ENCODE peak calls at places on chromosome 6, in ten cellular contexts. X is CD8-positive, alpha-beta T cell; W is WERI-Rb-1; C is cardiac fibroblast; V is GM06990; Y is H1; T is AG09309; B is fibroblast of mammary gland; J is fibroblast of pulmonary artery; M is ascending aorta. G is an unnamed sample.

GRCh38 chr6:127918506-127919427 is 17.9 kb upstream of the THEMIS start:
- DNase-seq in X (no peak), W (no peak), C (no peak), V (no peak), Y (no peak), T (no peak), B (no peak), J (no peak), M (no peak), G (no peak)

GRCh38 chr6:17589402-17590116 is 10.5 kb upstream of the FAM8A1 start:
- DNase-seq in X (no peak), W (no peak), C (peak; percentile 91), V (no peak), Y (no peak), T (peak; percentile 60), B (peak; percentile 82), J (peak; percentile 81), M (no peak), G (no peak)

GRCh38 chr6:96631248-96631647 is 68.3 kb downstream of the FHL5 start:
- DNase-seq in X (no peak), W (no peak), C (peak; percentile 17), V (no peak), Y (no peak), T (no peak), B (peak; percentile 20), J (peak; percentile 8), M (no peak), G (no peak)

GRCh38 chr6:118724211-118724610 is 72.8 kb upstream of the CEP85L start:
- DNase-seq in X (no peak), W (no peak), C (peak; percentile 42), V (peak; percentile 34), Y (no peak), T (no peak), B (no peak), J (peak; percentile 42), M (no peak), G (no peak)

GRCh38 chr6:42300701-42301100 is 83.0 kb upstream of the MRPS10 start:
- DNase-seq in X (no peak), W (no peak), C (no peak), V (no peak), Y (no peak), T (no peak), B (no peak), J (no peak), M (no peak), G (no peak)

GRCh38 chr6:34793877-34794276 is 2.0 kb downstream of the BLTP3A start:
- DNase-seq in X (no peak), W (no peak), C (no peak), V (no peak), Y (no peak), T (no peak), B (no peak), J (no peak), M (no peak), G (no peak)

GRCh38 chr6:77264970-77265369 is 198.3 kb downstream of the HTR1B start:
- DNase-seq in X (no peak), W (no peak), C (no peak), V (no peak), Y (peak; percentile 51), T (no peak), B (no peak), J (no peak), M (no peak), G (no peak)

GRCh38 chr6:119100115-119100514 is 21.7 kb upstream of the FAM184A start:
- DNase-seq in X (no peak), W (no peak), C (no peak), V (no peak), Y (no peak), T (no peak), B (no peak), J (no peak), M (no peak), G (no peak)

GRCh38 chr6:157386454-157386853 is 5.5 kb downstream of the ZDHHC14 start:
- DNase-seq in X (no peak), W (no peak), C (no peak), V (no peak), Y (no peak), T (no peak), B (no peak), J (no peak), M (no peak), G (no peak)

GRCh38 chr6:20400476-20401402 is 940 bp upstream of the E2F3 start:
- DNase-seq in X (peak; percentile 13), W (peak; percentile 93), C (peak; percentile 37), V (no peak), Y (no peak), T (no peak), B (peak; percentile 24), J (peak; percentile 38), M (peak; percentile 77), G (no peak)

GRCh38 chr6:154127638-154128037 is 88.6 kb downstream of the OPRM1 start:
- DNase-seq in X (no peak), W (no peak), C (no peak), V (no peak), Y (no peak), T (no peak), B (no peak), J (no peak), M (no peak), G (no peak)
- TF ChIP-seq CTCF in X (no peak), W (no peak), C (no peak), V (no peak), Y (no peak), T (no peak), B (no peak), J (no peak), M (no peak), G (no peak)

DNA sequence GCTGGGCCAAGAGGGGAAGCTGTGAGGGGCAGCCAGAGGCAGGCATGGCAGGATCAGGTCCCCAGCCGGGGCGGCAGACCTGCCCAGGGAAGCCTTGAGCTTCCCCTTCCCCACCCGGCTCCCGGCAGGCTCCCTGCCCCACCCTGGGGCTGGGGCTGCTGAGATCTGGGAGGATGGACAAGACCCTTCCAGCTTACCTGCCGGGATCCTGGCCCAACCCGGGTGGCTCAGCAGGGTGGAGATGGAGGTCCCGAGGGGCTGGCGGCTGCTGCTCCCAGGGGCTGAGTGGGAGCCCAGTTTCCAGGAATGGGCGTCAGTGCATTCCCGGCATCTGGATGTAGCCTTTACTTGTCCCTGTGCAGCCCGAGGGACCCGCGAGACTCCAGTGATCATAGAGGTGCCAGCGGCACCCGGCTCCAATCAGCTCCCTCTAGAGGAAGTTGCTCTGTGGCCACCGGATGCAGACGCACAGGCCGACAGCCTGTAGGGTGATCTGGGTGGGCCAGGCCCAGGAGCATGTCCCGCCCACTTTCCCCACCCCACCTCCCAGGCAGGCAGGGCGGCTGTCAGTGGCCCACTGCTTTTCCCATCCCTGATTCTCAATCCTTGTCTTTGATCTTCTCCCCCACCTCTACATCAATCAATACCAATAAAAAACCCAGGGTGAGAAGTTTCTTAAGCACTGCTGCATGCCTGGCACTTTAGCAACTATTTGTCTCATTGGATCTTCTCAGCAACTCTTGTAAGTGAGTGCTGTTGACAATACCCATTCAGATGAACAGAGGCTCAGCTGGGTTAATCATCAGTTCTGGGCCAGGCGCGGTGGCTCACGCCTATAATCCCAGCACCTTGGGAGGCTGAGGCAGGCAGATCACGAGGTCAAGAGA is at the start of gene BAK1:
- DNase-seq in X (peak; percentile 78), W (peak; percentile 99), C (peak; percentile 88), V (peak; percentile 83), Y (peak; percentile 87), T (peak; percentile 57), B (peak; percentile 85), J (peak; percentile 88), M (peak; percentile 95), G (peak; percentile 46)
- H3K4me3 ChIP-seq in X (peak within 1 kb of the TSS; percentile 97), W (peak within 1 kb of the TSS; percentile 63), C (peak within 1 kb of the TSS; percentile 93), V (peak within 1 kb of the TSS; percentile 98), Y (peak within 1 kb of the TSS; percentile 65), T (peak within 1 kb of the TSS; percentile 90), B (peak within 1 kb of the TSS; percentile 88), J (peak within 1 kb of the TSS; percentile 89), M (peak within 1 kb of the TSS; percentile 54), G (peak within 1 kb of the TSS; percentile 84)

GRCh38 chr6:154071711-154072110 is 32.7 kb downstream of the OPRM1 start:
- DNase-seq in X (no peak), W (no peak), C (no peak), V (no peak), Y (no peak), T (no peak), B (no peak), J (no peak), M (no peak), G (no peak)
- TF ChIP-seq CTCF in X (no peak), W (no peak), C (no peak), V (no peak), Y (no peak), T (no peak), B (no peak), J (no peak), M (no peak), G (no peak)

GRCh38 chr6:133431031-133431430 is 189.9 kb downstream of the EYA4 start:
- DNase-seq in X (no peak), W (no peak), C (no peak), V (no peak), Y (no peak), T (no peak), B (no peak), J (no peak), M (no peak), G (no peak)
- H3K4me3 ChIP-seq in X (no peak overlapping the region), W (no peak overlapping the region), C (no peak overlapping the region), V (no peak overlapping the region), Y (no peak overlapping the region), T (no peak overlapping the region), B (no peak overlapping the region), J (no peak overlapping the region), M (no peak overlapping the region), G (no peak overlapping the region)

DNA sequence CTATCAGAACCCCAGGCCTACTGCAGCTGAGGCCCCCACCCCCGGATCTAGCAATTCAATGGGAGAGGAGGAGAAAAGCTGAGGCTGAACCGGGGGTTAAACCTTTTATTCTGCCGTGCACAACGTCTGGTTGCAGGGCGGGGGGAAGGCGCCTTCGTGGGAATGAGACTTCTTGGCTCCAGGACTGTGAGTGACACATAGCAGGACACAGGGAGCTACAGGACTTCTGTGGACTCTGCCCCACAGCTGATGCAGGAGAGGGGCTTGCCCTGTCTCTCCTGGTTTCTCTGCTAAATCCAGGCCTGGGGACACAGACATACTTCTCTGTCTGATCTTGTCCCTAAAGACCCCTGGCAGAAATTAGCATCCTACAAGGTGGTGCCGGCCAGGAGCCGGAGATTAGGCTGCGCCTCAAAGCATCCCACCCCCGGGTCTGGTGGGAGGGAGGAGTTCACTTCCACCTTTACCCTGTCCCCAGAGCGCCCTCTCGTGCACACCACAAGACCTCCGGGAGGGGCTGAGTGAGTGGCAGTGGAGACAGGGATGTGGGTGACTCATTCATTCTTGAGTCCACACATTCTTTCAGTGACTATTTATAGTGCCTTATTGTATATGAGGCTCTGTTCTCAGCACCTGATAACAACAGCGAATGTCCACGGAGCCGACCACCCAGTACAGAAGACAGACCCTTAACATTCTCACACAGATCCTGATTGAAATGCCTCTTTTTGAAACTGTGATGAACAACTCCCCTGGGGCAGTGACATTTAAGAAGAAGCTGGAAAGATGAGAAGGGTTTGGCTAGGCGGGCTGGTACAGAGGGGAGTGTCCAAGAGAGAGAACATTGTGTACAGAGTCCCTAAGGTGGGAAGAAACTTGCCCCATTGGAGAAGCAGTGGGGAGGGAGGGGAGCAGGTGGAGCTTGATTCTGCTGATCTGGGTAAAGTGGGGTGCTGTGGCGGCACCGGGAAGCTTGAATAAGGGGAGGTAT is 38.9 kb downstream of the GMPR start:
- DNase-seq in X (no peak), W (peak; percentile 97), C (peak; percentile 89), V (no peak), Y (peak; percentile 76), T (peak; percentile 52), B (peak; percentile 79), J (peak; percentile 89), M (peak; percentile 94), G (peak; percentile 53)
- TF ChIP-seq CTCF in X (no peak), W (peak; percentile 97), C (peak; percentile 59), V (peak; percentile 55), Y (peak; percentile 73), T (peak; percentile 76), B (peak; percentile 42), J (peak; percentile 68), M (peak; percentile 64), G (peak; percentile 81)